ENCODE peak calls at places on chromosomes 7 and 10, in five cellular contexts. K is smooth muscle cell of the brain vasculature, L is activated T-cell treated with anti-CD3 and anti-CD28 coated beads for 1 hour, F is stomach, G is endothelial cell. U is an unnamed sample.

GRCh38 chr7:113086431-113086888 is at the start of gene GPR85:
- DNase-seq in K (no peak), L (peak; percentile 0), F (peak; percentile 40), G (peak; percentile 78), U (peak; percentile 84)

GRCh38 chr10:100887761-100888296 is 24.9 kb upstream of the SLF2 start:
- DNase-seq in K (no peak), L (no peak), F (no peak), G (no peak), U (no peak)

GRCh38 chr10:92125169-92125543 is 165.7 kb downstream of the CPEB3 start:
- DNase-seq in K (no peak), L (no peak), F (no peak), G (no peak), U (no peak)

GRCh38 chr7:38796636-38797501 is 112.1 kb downstream of the VPS41 start:
- DNase-seq in K (peak; percentile 36), L (peak; percentile 34), F (peak; percentile 57), G (peak; percentile 62), U (peak; percentile 66)

GRCh38 chr10:72340510-72340895 is 14.2 kb downstream of the DNAJB12 start:
- DNase-seq in K (no peak), L (peak; percentile 68), F (peak; percentile 75), G (peak; percentile 79), U (peak; percentile 83)

GRCh38 chr10:62031522-62031921 is 130.0 kb downstream of the ARID5B start:
- DNase-seq in K (no peak), L (no peak), F (no peak), G (no peak), U (no peak)

GRCh38 chr7:134685250-134685649 is 38.6 kb downstream of the BPGM start:
- DNase-seq in K (no peak), L (no peak), F (no peak), G (no peak), U (no peak)

GRCh38 chr7:119964640-119965542 is 308.1 kb upstream of the KCND2 start:
- DNase-seq in K (no peak), L (no peak), F (no peak), G (no peak), U (no peak)

GRCh38 chr7:155231241-155231800 is 66.4 kb upstream of the INSIG1 start:
- DNase-seq in K (no peak), L (no peak), F (no peak), G (no peak), U (no peak)

GRCh38 chr7:158976849-158977593 is 120.7 kb downstream of the DYNC2I1 start:
- DNase-seq in K (peak; percentile 32), L (peak; percentile 94), F (peak; percentile 92), G (peak; percentile 84), U (peak; percentile 87)

GRCh38 chr7:156104501-156105336 is 292.5 kb upstream of the SHH start:
- DNase-seq in K (no peak), L (no peak), F (no peak), G (no peak), U (no peak)

GRCh38 chr10:3010819-3011422 is 56.4 kb upstream of the PFKP start:
- DNase-seq in K (no peak), L (no peak), F (no peak), G (no peak), U (no peak)

U was measured in nephron progenitor cell.